ENCODE peak calls at places on chromosomes 4 and X, in ten cellular contexts. D, W, K, G, O, Y, C, S, P and L are unnamed samples.

GRCh38 chrX:103878466-103879151 is 46.6 kb upstream of the RAB9B start:
- DNase-seq in D (no peak), W (peak), K (no peak), G (no peak), O (peak), Y (peak), C (no peak), S (peak), P (no peak), L (peak)

GRCh38 chr4:156929706-156930105 is 41.9 kb downstream of the PDGFC start:
- DNase-seq in D (no peak), W (no peak), K (no peak), G (no peak), O (no peak), Y (no peak), C (no peak), S (no peak), P (no peak), L (no peak)

GRCh38 chrX:22012051-22012450 is 20.1 kb upstream of the PHEX start:
- DNase-seq in D (no peak), W (no peak), K (no peak), G (no peak), O (no peak), Y (no peak), C (no peak), S (no peak), P (no peak), L (no peak)

GRCh38 chr4:176063718-176064117 is 1.9 kb upstream of the WDR17 start:
- DNase-seq in D (no peak), W (no peak), K (no peak), G (no peak), O (no peak), Y (no peak), C (no peak), S (no peak), P (no peak), L (no peak)

GRCh38 chr4:156677136-156677535 is 294.5 kb downstream of the PDGFC start:
- DNase-seq in D (no peak), W (no peak), K (peak), G (peak), O (peak), Y (peak), C (peak), S (peak), P (no peak), L (peak)

GRCh38 chr4:64784125-64784524 is 374.9 kb upstream of the TECRL start:
- DNase-seq in D (no peak), W (no peak), K (no peak), G (no peak), O (peak), Y (peak), C (no peak), S (peak), P (no peak), L (no peak)

GRCh38 chrX:1466971-1467561 is 14.4 kb upstream of the ASMTL start:
- DNase-seq in D (no peak), W (no peak), K (no peak), G (no peak), O (no peak), Y (no peak), C (no peak), S (peak), P (no peak), L (no peak)

GRCh38 chrX:95733426-95733825 is 951.2 kb upstream of the DIAPH2 start:
- DNase-seq in D (no peak), W (no peak), K (no peak), G (no peak), O (no peak), Y (no peak), C (no peak), S (no peak), P (no peak), L (no peak)

GRCh38 chrX:826448-826847 is 195.9 kb downstream of the SHOX start:
- DNase-seq in D (no peak), W (peak), K (no peak), G (no peak), O (no peak), Y (peak), C (no peak), S (no peak), P (peak), L (no peak)